ENCODE peak calls at places on chromosomes 12 and 14, in four cellular contexts. C is trophoblast cell, J is neuronal stem cell, E is H9. V is an unnamed sample.

GRCh38 chr14:75196064-75196463 is 19.7 kb upstream of the TMED10 start:
- DNase-seq in C (peak; percentile 89), J (no peak), E (no peak), V (no peak)

GRCh38 chr12:75658826-75659823 is 147.7 kb upstream of the KRR1 start:
- DNase-seq in C (peak; percentile 29), J (no peak), E (no peak), V (peak; percentile 86)

GRCh38 chr14:22314183-22314820 is 274.7 kb downstream of the DAD1 start:
- DNase-seq in C (peak; percentile 81), E (peak; percentile 36), J (peak; percentile 62), V (peak; percentile 62)

GRCh38 chr12:80472912-80473500 is 29.0 kb downstream of the PTPRQ start:
- DNase-seq in J (peak; percentile 6), E (no peak), C (peak; percentile 61), V (peak; percentile 81)

GRCh38 chr14:37591941-37592287 is 3.1 kb downstream of the FOXA1 start:
- DNase-seq in J (no peak), E (no peak), C (no peak), V (no peak)

GRCh38 chr14:83741269-83741668 is 1788.7 kb upstream of the FLRT2 start:
- DNase-seq in E (no peak), C (no peak), J (no peak), V (no peak)

GRCh38 chr14:99509871-99510555 is 28.8 kb downstream of the CCNK start:
- DNase-seq in C (no peak), E (no peak), J (no peak), V (no peak)

GRCh38 chr12:45730116-45730841 is 773 bp downstream of the ARID2 start:
- DNase-seq in E (peak; percentile 62), C (peak; percentile 66), J (peak; percentile 66), V (peak; percentile 43)

GRCh38 chr12:50517456-50518048 is 12.8 kb downstream of the DIP2B start:
- DNase-seq in J (no peak), C (peak; percentile 32), E (no peak), V (peak; percentile 84)

GRCh38 chr12:79634957-79635471 is 55.8 kb downstream of the PAWR start:
- DNase-seq in C (peak; percentile 97), E (no peak), J (peak; percentile 9), V (no peak)

DNA sequence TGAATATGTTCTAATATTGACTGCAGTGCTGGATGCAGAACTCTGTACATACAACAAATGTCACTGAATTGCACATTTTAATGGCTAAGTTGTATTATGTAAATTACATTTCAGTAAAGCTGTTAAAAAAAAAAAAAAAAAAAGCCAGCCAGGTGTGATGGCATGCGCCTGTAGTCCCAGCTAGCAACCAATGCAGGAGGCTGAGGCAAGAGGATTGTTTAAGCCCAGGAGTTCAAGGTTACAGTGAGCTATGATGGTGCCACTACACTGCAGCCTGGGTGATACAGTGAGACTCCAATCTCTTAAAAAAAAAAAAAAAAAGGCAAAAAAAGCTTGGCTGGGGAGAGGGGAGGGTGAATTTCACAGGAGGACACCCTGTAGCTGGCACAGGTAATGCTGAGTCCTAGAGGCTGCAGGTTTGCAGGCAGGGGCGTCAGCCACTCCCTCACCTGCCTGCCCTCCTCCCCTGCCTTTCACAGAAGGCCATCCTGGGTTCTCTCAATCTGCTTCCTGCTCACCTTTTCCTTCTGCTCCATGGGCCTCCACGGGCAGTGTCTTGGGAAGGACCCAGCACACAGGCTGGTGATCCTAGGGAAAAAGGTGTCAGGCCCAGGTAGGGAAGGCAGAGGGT is 40.7 kb downstream of the TESC start:
- DNase-seq in E (no peak), C (no peak), J (no peak), V (no peak)
- H3K14ac ChIP-seq in E (no peak overlapping the region), C (no peak overlapping the region), J (no peak overlapping the region), V (no peak overlapping the region)

GRCh38 chr14:70907172-70907995 is at the start of gene PCNX1:
- DNase-seq in C (peak; percentile 83), J (peak; percentile 86), E (peak; percentile 91), V (peak; percentile 79)
- H3K14ac ChIP-seq in C (peak within 1 kb of the TSS; percentile 98), J (peak within 1 kb of the TSS; percentile 72), E (peak within 1 kb of the TSS; percentile 94), V (peak within 1 kb of the TSS; percentile 73)

GRCh38 chr12:65825323-65825572 is 965 bp downstream of the HMGA2 start:
- DNase-seq in J (no peak), C (no peak), E (no peak), V (no peak)

GRCh38 chr12:65824314-65824563 is at the start of gene HMGA2:
- DNase-seq in E (no peak), C (peak; percentile 12), J (peak; percentile 72), V (peak; percentile 84)

GRCh38 chr12:65827827-65828231 is 3.5 kb downstream of the HMGA2 start:
- DNase-seq in E (no peak), J (no peak), C (no peak), V (no peak)

GRCh38 chr12:65826513-65827171 is 2.4 kb downstream of the HMGA2 start:
- DNase-seq in E (no peak), J (no peak), C (no peak), V (peak; percentile 67)

GRCh38 chr12:65825573-65826512 is 1.6 kb downstream of the HMGA2 start:
- DNase-seq in J (peak; percentile 48), E (peak; percentile 58), C (peak; percentile 21), V (peak; percentile 41)
- H3K14ac ChIP-seq in J (peak overlapping the region; percentile 89), E (peak overlapping the region; percentile 52), C (peak overlapping the region; percentile 72), V (peak overlapping the region; percentile 83)

DNA sequence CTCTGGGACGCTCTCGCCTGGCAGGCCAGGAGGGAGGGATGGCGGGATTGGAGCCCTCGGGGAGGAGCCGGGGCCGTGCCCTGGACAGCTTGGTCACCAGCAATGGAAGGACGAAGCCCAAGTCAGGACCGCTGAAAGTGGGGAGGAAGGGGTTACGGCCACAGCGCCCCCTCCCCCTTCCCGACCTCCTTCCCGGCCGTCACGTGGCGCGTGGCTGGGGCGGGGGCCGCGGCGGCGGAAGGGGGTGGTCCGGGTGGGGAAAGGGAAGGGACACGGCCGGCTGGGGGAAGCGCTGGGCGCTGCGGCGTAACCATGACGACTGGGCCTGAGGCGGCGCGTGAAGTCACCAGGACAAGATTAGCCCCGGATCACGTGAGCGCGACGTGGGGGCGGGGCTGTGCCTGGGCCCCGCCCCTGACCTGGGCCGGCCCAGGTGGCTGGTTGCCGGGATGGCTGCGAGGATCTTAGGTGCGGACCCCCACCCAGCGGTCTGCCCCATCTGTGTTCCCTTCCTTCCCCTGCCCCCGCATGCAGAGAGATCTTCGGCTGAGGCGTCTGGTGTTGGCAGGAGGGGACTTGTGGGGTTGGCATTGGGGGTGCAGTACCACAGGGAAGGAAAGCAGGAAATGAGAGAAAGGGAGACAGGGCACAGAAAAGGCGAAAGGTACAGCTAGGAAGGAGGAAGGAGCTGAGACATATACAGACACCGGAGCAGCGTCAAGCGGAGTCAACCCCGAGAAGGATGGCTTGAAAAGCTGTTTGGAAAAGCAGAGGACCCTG is 6.2 kb downstream of the MAP3K12 start:
- DNase-seq in J (peak; percentile 90), E (peak; percentile 99), C (peak; percentile 96), V (peak; percentile 80)
- H3K14ac ChIP-seq in J (no peak overlapping the region), E (peak overlapping the region; percentile 34), C (peak overlapping the region; percentile 90), V (peak overlapping the region; percentile 79)

DNA sequence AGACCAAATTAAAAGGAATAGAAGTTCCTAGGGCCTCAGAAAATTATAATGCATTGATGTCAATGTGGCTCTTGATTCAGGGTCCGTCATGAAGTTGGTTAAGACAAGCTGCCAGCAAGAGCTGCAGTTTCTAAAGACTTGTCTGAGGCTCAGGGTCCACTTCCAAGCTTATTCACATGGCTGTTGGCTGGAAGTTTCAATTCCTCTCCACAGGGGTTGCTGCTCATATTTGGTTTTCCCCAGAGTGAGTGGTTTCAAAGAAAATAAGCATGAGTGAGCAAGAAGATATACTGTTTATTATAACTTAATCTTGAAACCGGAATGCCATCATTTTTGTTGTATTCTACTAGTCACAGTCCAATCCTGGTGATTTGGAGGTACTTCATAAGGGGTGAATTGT is 1247.4 kb downstream of the LRFN5 start:
- DNase-seq in C (peak; percentile 2), J (no peak), E (no peak), V (peak; percentile 47)
- H3K14ac ChIP-seq in C (no peak overlapping the region), J (no peak overlapping the region), E (no peak overlapping the region), V (no peak overlapping the region)

V was measured in IMR-90.